ENCODE peak calls at places on chromosomes 13 and 19, in six cellular contexts. I is mesendoderm, H is BE2C, E is cardiac fibroblast, Z is AG10803, O is adipocyte. B is an unnamed sample.

GRCh38 chr13:30422056-30422914 is at the start of gene UBE2L5:
- DNase-seq in O (peak; percentile 92), E (peak; percentile 85), I (peak; percentile 87), Z (peak; percentile 89), H (peak; percentile 88), B (peak; percentile 97)

GRCh38 chr13:49400755-49401659 is 42.9 kb downstream of the CAB39L start:
- DNase-seq in Z (peak; percentile 62), O (peak; percentile 70), I (peak; percentile 59), H (no peak), E (peak; percentile 75), B (no peak)

GRCh38 chr19:15248648-15249559 is 16.7 kb upstream of the EPHX3 start:
- DNase-seq in H (no peak), O (peak; percentile 94), I (no peak), E (peak; percentile 94), Z (peak; percentile 92), B (peak; percentile 87)

GRCh38 chr19:54554006-54554405 is 19.6 kb upstream of the LILRA2 start:
- DNase-seq in I (no peak), H (no peak), Z (no peak), O (no peak), E (no peak), B (no peak)

GRCh38 chr19:10935371-10936059 is 6.9 kb downstream of the TIMM29 start:
- DNase-seq in E (no peak), Z (no peak), O (no peak), H (no peak), I (no peak), B (no peak)

GRCh38 chr19:53958168-53958571 is 4.6 kb upstream of the CACNG8 start:
- DNase-seq in Z (no peak), I (peak; percentile 83), E (peak; percentile 54), H (peak; percentile 52), O (no peak), B (no peak)

GRCh38 chr13:29977721-29978120 is 127.3 kb upstream of the UBL3 start:
- DNase-seq in E (no peak), H (no peak), Z (no peak), O (no peak), I (no peak), B (no peak)

GRCh38 chr19:17109962-17110598 is 34.5 kb downstream of the MYO9B start:
- DNase-seq in H (no peak), Z (no peak), I (no peak), O (no peak), E (no peak), B (peak; percentile 94)

GRCh38 chr13:29909975-29910674 is 59.7 kb upstream of the UBL3 start:
- DNase-seq in O (peak; percentile 60), H (no peak), I (no peak), Z (peak; percentile 82), E (peak; percentile 53), B (no peak)

GRCh38 chr13:49023441-49023840 is 47.7 kb downstream of the FNDC3A start:
- DNase-seq in E (peak; percentile 32), O (peak; percentile 57), I (no peak), H (no peak), Z (peak; percentile 69), B (no peak)

GRCh38 chr19:38977445-38978314 is 2.1 kb upstream of the FBXO17 start:
- DNase-seq in H (no peak), I (no peak), O (no peak), E (peak; percentile 4), Z (no peak), B (no peak)

GRCh38 chr19:50203281-50204080 is at the start of gene MYH14:
- DNase-seq in O (peak; percentile 3), H (peak; percentile 52), I (peak; percentile 94), E (peak; percentile 30), Z (peak; percentile 5), B (peak; percentile 86)

GRCh38 chr19:18387395-18387794 is 1.4 kb downstream of the GDF15 start:
- DNase-seq in O (no peak), H (no peak), E (no peak), Z (no peak), I (no peak), B (no peak)

GRCh38 chr19:17314007-17314589 is 4.7 kb downstream of the DDA1 start:
- DNase-seq in I (no peak), O (no peak), H (no peak), Z (no peak), E (no peak), B (no peak)

GRCh38 chr19:30556230-30556711 is 184.1 kb downstream of the ZNF536 start:
- DNase-seq in H (no peak), I (peak; percentile 71), Z (no peak), O (no peak), E (no peak), B (no peak)

GRCh38 chr13:91329736-91330135 is 17.8 kb upstream of the MIR17HG start:
- DNase-seq in Z (no peak), E (no peak), O (no peak), I (no peak), H (no peak), B (no peak)

GRCh38 chr19:40530091-40530901 is 46.4 kb upstream of the SHKBP1 start:
- DNase-seq in I (peak; percentile 57), O (peak; percentile 37), Z (no peak), E (no peak), H (peak; percentile 65), B (no peak)
- H3K4me3 ChIP-seq in I (no peak overlapping the region), O (no peak overlapping the region), Z (no peak overlapping the region), E (no peak overlapping the region), H (peak overlapping the region; percentile 75), B (no peak overlapping the region)

GRCh38 chr13:45932611-45933182 is 81.1 kb upstream of the SIAH3 start:
- DNase-seq in O (no peak), E (no peak), I (no peak), Z (no peak), H (no peak), B (no peak)

GRCh38 chr13:45934283-45934682 is 82.7 kb upstream of the SIAH3 start:
- DNase-seq in I (no peak), Z (no peak), O (no peak), H (no peak), E (no peak), B (no peak)

GRCh38 chr13:45932172-45932571 is 80.6 kb upstream of the SIAH3 start:
- DNase-seq in O (no peak), E (no peak), I (no peak), Z (no peak), H (no peak), B (no peak)

GRCh38 chr13:45933203-45934014 is 81.9 kb upstream of the SIAH3 start:
- DNase-seq in E (no peak), Z (no peak), O (no peak), H (no peak), I (no peak), B (no peak)

DNA sequence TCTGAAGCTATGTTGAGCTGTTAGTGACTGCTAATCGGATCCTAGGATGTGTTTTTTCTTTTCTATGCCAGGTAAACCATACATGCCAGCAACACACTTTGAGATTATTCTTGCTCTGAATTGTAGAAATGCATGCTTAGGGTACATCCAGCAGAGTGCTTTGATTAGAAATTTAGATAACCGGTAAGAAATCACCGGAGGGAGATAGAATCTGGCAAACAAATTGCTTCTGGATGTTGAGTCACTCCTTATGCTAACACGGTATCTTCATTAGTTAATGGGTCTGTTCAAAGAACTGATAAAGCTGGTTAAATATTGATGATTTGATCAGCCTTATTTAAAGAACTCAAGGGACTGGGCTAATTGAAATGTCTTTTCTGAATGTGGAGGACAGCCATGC is 85.1 kb upstream of the SIAH3 start:
- DNase-seq in H (no peak), O (no peak), E (no peak), Z (no peak), I (peak; percentile 59), B (no peak)
- H3K4me3 ChIP-seq in H (no peak overlapping the region), O (no peak overlapping the region), E (no peak overlapping the region), Z (no peak overlapping the region), I (no peak overlapping the region), B (no peak overlapping the region)

GRCh38 chr19:1467228-1467511 is 11.8 kb downstream of the C19orf25 start:
- DNase-seq in O (no peak), Z (no peak), H (no peak), E (no peak), I (no peak), B (no peak)
- H3K4me3 ChIP-seq in O (no peak overlapping the region), Z (no peak overlapping the region), H (no peak overlapping the region), E (no peak overlapping the region), I (no peak overlapping the region), B (no peak overlapping the region)

DNA sequence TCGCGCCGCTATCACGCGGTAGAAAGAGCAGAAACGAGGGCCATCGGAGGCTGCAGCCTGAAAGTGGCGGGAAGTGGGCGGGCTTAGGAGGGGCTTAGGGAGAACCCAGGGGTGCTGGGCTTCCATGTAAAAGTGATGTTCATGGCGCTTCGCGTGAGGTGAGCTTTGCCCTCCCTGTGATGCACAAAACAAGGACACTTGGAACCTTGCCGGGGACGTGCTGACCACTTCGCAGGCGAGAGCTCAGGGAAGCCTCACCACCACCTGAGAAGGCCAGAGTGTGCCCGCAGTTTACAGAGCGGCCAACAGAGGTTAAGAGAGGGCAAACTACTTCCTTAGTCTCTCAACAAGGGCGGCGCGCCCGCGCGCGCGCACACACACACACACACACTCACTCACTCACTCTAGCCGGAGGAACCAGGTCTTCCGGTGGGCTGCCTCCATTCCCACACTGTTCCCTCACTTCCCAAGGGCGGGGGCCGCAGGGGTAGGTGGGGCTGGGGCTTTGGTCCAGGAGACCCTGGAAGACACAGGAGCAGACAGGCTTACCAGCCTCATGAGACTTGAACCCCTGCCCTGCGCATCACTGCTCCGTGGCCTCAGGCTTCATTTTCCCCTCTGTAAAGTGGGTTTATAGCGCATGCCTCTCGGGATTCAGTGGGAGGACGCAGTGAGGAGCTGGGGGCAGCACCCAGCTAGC is 716 bp downstream of the GAPDHS start:
- DNase-seq in I (peak; percentile 86), Z (peak; percentile 48), E (peak; percentile 65), H (no peak), O (no peak), B (no peak)
- H3K4me3 ChIP-seq in I (no peak overlapping the region), Z (no peak overlapping the region), E (no peak overlapping the region), H (no peak overlapping the region), O (peak overlapping the region; percentile 52), B (no peak overlapping the region)